ENCODE peak calls at places on chromosomes 6 and 20, in nine cellular contexts. One of them, this sample, is unnamed.

GRCh38 chr6:73285674-73286283 is 22.8 kb upstream of the KHDC1 start:
- DNase-seq in psoas muscle: no peak
- DNase-seq in heart left ventricle: no peak
- DNase-seq in fibroblast of pulmonary artery: peak
- DNase-seq in fibroblast of mammary gland: peak
- DNase-seq in endodermal cell: no peak
- DNase-seq in keratinocyte: no peak
- DNase-seq in GM23338: peak
- DNase-seq in A549: peak
- DNase-seq in this sample: peak

GRCh38 chr6:52317841-52318581 is 33.5 kb upstream of the MCM3 start:
- DNase-seq in psoas muscle: no peak
- DNase-seq in heart left ventricle: no peak
- DNase-seq in fibroblast of pulmonary artery: peak
- DNase-seq in fibroblast of mammary gland: peak
- DNase-seq in endodermal cell: no peak
- DNase-seq in keratinocyte: no peak
- DNase-seq in GM23338: no peak
- DNase-seq in A549: peak
- DNase-seq in this sample: peak

GRCh38 chr6:169244684-169245383 is 8.8 kb downstream of the THBS2 start:
- DNase-seq in psoas muscle: no peak
- DNase-seq in heart left ventricle: no peak
- DNase-seq in fibroblast of pulmonary artery: no peak
- DNase-seq in fibroblast of mammary gland: no peak
- DNase-seq in endodermal cell: no peak
- DNase-seq in keratinocyte: no peak
- DNase-seq in GM23338: no peak
- DNase-seq in A549: no peak
- DNase-seq in this sample: no peak

GRCh38 chr20:41261790-41262717 is 55.5 kb downstream of the ZHX3 start:
- DNase-seq in psoas muscle: no peak
- DNase-seq in heart left ventricle: no peak
- DNase-seq in fibroblast of pulmonary artery: no peak
- DNase-seq in fibroblast of mammary gland: peak
- DNase-seq in endodermal cell: no peak
- DNase-seq in keratinocyte: no peak
- DNase-seq in GM23338: no peak
- DNase-seq in A549: no peak
- DNase-seq in this sample: no peak

GRCh38 chr6:168388641-168389633 is 52.0 kb upstream of the SMOC2 start:
- DNase-seq in psoas muscle: no peak
- DNase-seq in heart left ventricle: no peak
- DNase-seq in fibroblast of pulmonary artery: no peak
- DNase-seq in fibroblast of mammary gland: no peak
- DNase-seq in endodermal cell: peak
- DNase-seq in keratinocyte: no peak
- DNase-seq in GM23338: peak
- DNase-seq in A549: peak
- DNase-seq in this sample: no peak

GRCh38 chr20:58705525-58705924 is 12.9 kb downstream of the NPEPL1 start:
- DNase-seq in psoas muscle: peak
- DNase-seq in heart left ventricle: no peak
- DNase-seq in fibroblast of pulmonary artery: no peak
- DNase-seq in fibroblast of mammary gland: no peak
- DNase-seq in endodermal cell: no peak
- DNase-seq in keratinocyte: no peak
- DNase-seq in GM23338: no peak
- DNase-seq in A549: no peak
- DNase-seq in this sample: no peak

GRCh38 chr6:11636121-11636520 is 98.6 kb downstream of the TMEM170B start:
- DNase-seq in psoas muscle: no peak
- DNase-seq in heart left ventricle: no peak
- DNase-seq in fibroblast of pulmonary artery: no peak
- DNase-seq in fibroblast of mammary gland: no peak
- DNase-seq in endodermal cell: no peak
- DNase-seq in keratinocyte: no peak
- DNase-seq in GM23338: no peak
- DNase-seq in A549: no peak
- DNase-seq in this sample: no peak

GRCh38 chr6:42363906-42364859 is 87.5 kb downstream of the TRERF1 start:
- DNase-seq in psoas muscle: no peak
- DNase-seq in heart left ventricle: no peak
- DNase-seq in fibroblast of pulmonary artery: no peak
- DNase-seq in fibroblast of mammary gland: no peak
- DNase-seq in endodermal cell: no peak
- DNase-seq in keratinocyte: no peak
- DNase-seq in GM23338: no peak
- DNase-seq in A549: no peak
- DNase-seq in this sample: no peak

GRCh38 chr6:26387565-26387964 is 4.7 kb downstream of the BTN2A2 start:
- DNase-seq in psoas muscle: no peak
- DNase-seq in heart left ventricle: no peak
- DNase-seq in fibroblast of pulmonary artery: no peak
- DNase-seq in fibroblast of mammary gland: no peak
- DNase-seq in endodermal cell: no peak
- DNase-seq in keratinocyte: no peak
- DNase-seq in GM23338: no peak
- DNase-seq in A549: no peak
- DNase-seq in this sample: no peak

GRCh38 chr6:111367393-111368088 is 115.5 kb downstream of the REV3L start:
- DNase-seq in psoas muscle: no peak
- DNase-seq in heart left ventricle: no peak
- DNase-seq in fibroblast of pulmonary artery: peak
- DNase-seq in fibroblast of mammary gland: peak
- DNase-seq in endodermal cell: no peak
- DNase-seq in keratinocyte: no peak
- DNase-seq in GM23338: no peak
- DNase-seq in A549: no peak
- DNase-seq in this sample: no peak

GRCh38 chr6:10262505-10262904 is 152.4 kb downstream of the TFAP2A start:
- DNase-seq in psoas muscle: no peak
- DNase-seq in heart left ventricle: no peak
- DNase-seq in fibroblast of pulmonary artery: no peak
- DNase-seq in fibroblast of mammary gland: no peak
- DNase-seq in endodermal cell: no peak
- DNase-seq in keratinocyte: no peak
- DNase-seq in GM23338: no peak
- DNase-seq in A549: no peak
- DNase-seq in this sample: no peak

GRCh38 chr6:147040521-147040920 is 163.7 kb upstream of the STXBP5 start:
- DNase-seq in psoas muscle: no peak
- DNase-seq in heart left ventricle: no peak
- DNase-seq in fibroblast of pulmonary artery: no peak
- DNase-seq in fibroblast of mammary gland: no peak
- DNase-seq in endodermal cell: no peak
- DNase-seq in keratinocyte: no peak
- DNase-seq in GM23338: no peak
- DNase-seq in A549: no peak
- DNase-seq in this sample: no peak
- H3K4me3 ChIP-seq in psoas muscle: no peak
- H3K4me3 ChIP-seq in heart left ventricle: no peak
- H3K4me3 ChIP-seq in fibroblast of pulmonary artery: no peak
- H3K4me3 ChIP-seq in fibroblast of mammary gland: no peak
- H3K4me3 ChIP-seq in endodermal cell: no peak
- H3K4me3 ChIP-seq in keratinocyte: no peak
- H3K4me3 ChIP-seq in GM23338: no peak
- H3K4me3 ChIP-seq in A549: no peak
- H3K4me3 ChIP-seq in this sample: no peak

GRCh38 chr6:153216789-153217188 is 85.7 kb upstream of the RGS17 start:
- DNase-seq in psoas muscle: no peak
- DNase-seq in heart left ventricle: no peak
- DNase-seq in fibroblast of pulmonary artery: no peak
- DNase-seq in fibroblast of mammary gland: no peak
- DNase-seq in endodermal cell: no peak
- DNase-seq in keratinocyte: no peak
- DNase-seq in GM23338: no peak
- DNase-seq in A549: no peak
- DNase-seq in this sample: no peak
- TF ChIP-seq CTCF in psoas muscle: no peak
- TF ChIP-seq CTCF in heart left ventricle: no peak
- TF ChIP-seq CTCF in fibroblast of pulmonary artery: no peak
- TF ChIP-seq CTCF in fibroblast of mammary gland: no peak
- TF ChIP-seq CTCF in endodermal cell: no peak
- TF ChIP-seq CTCF in keratinocyte: no peak
- TF ChIP-seq CTCF in GM23338: no peak
- TF ChIP-seq CTCF in A549: no peak
- TF ChIP-seq CTCF in this sample: no peak

DNA sequence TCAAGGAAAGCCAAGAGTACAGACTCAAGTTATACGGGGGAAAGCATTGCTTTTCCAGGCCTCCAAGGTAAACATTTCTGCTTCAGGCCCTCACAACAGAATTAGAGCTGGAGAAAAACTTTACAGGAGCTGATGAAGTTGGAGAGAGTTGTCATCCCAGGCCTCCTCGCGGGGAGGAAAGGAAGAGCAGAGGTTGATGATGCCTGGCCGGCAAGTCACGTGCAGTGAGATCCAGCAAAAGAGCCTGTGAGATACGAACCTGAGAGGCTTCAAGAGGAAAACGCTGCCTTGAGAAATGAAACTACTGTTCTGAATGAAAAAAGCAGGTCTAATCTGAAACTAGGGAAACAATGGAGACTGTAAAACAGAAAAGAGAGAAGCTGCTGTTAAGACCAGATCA is 122.9 kb downstream of the FAM120B start:
- DNase-seq in psoas muscle: no peak
- DNase-seq in heart left ventricle: no peak
- DNase-seq in fibroblast of pulmonary artery: peak
- DNase-seq in fibroblast of mammary gland: peak
- DNase-seq in endodermal cell: peak
- DNase-seq in keratinocyte: no peak
- DNase-seq in GM23338: peak
- DNase-seq in A549: no peak
- DNase-seq in this sample: peak
- H3K4me3 ChIP-seq in psoas muscle: no peak
- H3K4me3 ChIP-seq in heart left ventricle: no peak
- H3K4me3 ChIP-seq in fibroblast of pulmonary artery: no peak
- H3K4me3 ChIP-seq in fibroblast of mammary gland: no peak
- H3K4me3 ChIP-seq in endodermal cell: no peak
- H3K4me3 ChIP-seq in keratinocyte: no peak
- H3K4me3 ChIP-seq in GM23338: no peak
- H3K4me3 ChIP-seq in A549: no peak
- H3K4me3 ChIP-seq in this sample: no peak

GRCh38 chr20:4227085-4227821 is 211.9 kb upstream of the RNF24 start:
- DNase-seq in psoas muscle: no peak
- DNase-seq in heart left ventricle: no peak
- DNase-seq in fibroblast of pulmonary artery: peak
- DNase-seq in fibroblast of mammary gland: peak
- DNase-seq in endodermal cell: peak
- DNase-seq in keratinocyte: no peak
- DNase-seq in GM23338: peak
- DNase-seq in A549: peak
- DNase-seq in this sample: peak
- TF ChIP-seq CTCF in psoas muscle: no peak
- TF ChIP-seq CTCF in heart left ventricle: peak
- TF ChIP-seq CTCF in fibroblast of pulmonary artery: peak
- TF ChIP-seq CTCF in fibroblast of mammary gland: peak
- TF ChIP-seq CTCF in endodermal cell: peak
- TF ChIP-seq CTCF in keratinocyte: peak
- TF ChIP-seq CTCF in GM23338: peak
- TF ChIP-seq CTCF in A549: peak
- TF ChIP-seq CTCF in this sample: peak